ENCODE peak calls at places on chromosomes 12 and 14, in eight cellular contexts. One of them, this sample, is unnamed.
A peak's percentile ranks its signal among the peaks of the same experiment; 100 is the strongest.

GRCh38 chr12:4037747-4038312 is 164.6 kb upstream of the PARP11 start:
- DNase-seq in PC-3: peak; percentile 58
- DNase-seq in endothelial cell of umbilical vein: peak; percentile 39
- DNase-seq in suprapubic skin: no peak
- DNase-seq in mammary epithelial cell: peak; percentile 47
- DNase-seq in esophagus muscularis mucosa: no peak
- DNase-seq in heart right ventricle: peak; percentile 56
- DNase-seq in HCT116: no peak
- DNase-seq in this sample: no peak

GRCh38 chr14:24692382-24693352 is 58.7 kb upstream of the GZMB start:
- DNase-seq in PC-3: no peak
- DNase-seq in endothelial cell of umbilical vein: no peak
- DNase-seq in suprapubic skin: no peak
- DNase-seq in mammary epithelial cell: no peak
- DNase-seq in esophagus muscularis mucosa: peak; percentile 55
- DNase-seq in heart right ventricle: no peak
- DNase-seq in HCT116: no peak
- DNase-seq in this sample: no peak

GRCh38 chr14:54772451-54772881 is 130.2 kb downstream of the GCH1 start:
- DNase-seq in PC-3: peak; percentile 83
- DNase-seq in endothelial cell of umbilical vein: peak; percentile 40
- DNase-seq in suprapubic skin: no peak
- DNase-seq in mammary epithelial cell: no peak
- DNase-seq in esophagus muscularis mucosa: no peak
- DNase-seq in heart right ventricle: no peak
- DNase-seq in HCT116: no peak
- DNase-seq in this sample: no peak

GRCh38 chr14:50820786-50821185 is 10.2 kb downstream of the NIN start:
- DNase-seq in PC-3: no peak
- DNase-seq in endothelial cell of umbilical vein: no peak
- DNase-seq in suprapubic skin: no peak
- DNase-seq in mammary epithelial cell: no peak
- DNase-seq in esophagus muscularis mucosa: no peak
- DNase-seq in heart right ventricle: no peak
- DNase-seq in HCT116: no peak
- DNase-seq in this sample: no peak

GRCh38 chr14:44701563-44702263 is 194.6 kb upstream of the FSCB start:
- DNase-seq in PC-3: peak; percentile 72
- DNase-seq in endothelial cell of umbilical vein: no peak
- DNase-seq in suprapubic skin: no peak
- DNase-seq in mammary epithelial cell: no peak
- DNase-seq in esophagus muscularis mucosa: no peak
- DNase-seq in heart right ventricle: no peak
- DNase-seq in HCT116: no peak
- DNase-seq in this sample: no peak

GRCh38 chr14:24095196-24096068 is 1.3 kb downstream of the PCK2 start:
- DNase-seq in PC-3: no peak
- DNase-seq in endothelial cell of umbilical vein: peak; percentile 21
- DNase-seq in suprapubic skin: no peak
- DNase-seq in mammary epithelial cell: peak; percentile 23
- DNase-seq in esophagus muscularis mucosa: no peak
- DNase-seq in heart right ventricle: no peak
- DNase-seq in HCT116: no peak
- DNase-seq in this sample: no peak

GRCh38 chr12:15268927-15269552 is 47.8 kb upstream of the RERG start:
- DNase-seq in PC-3: peak; percentile 56
- DNase-seq in endothelial cell of umbilical vein: peak; percentile 61
- DNase-seq in suprapubic skin: no peak
- DNase-seq in mammary epithelial cell: peak; percentile 50
- DNase-seq in esophagus muscularis mucosa: no peak
- DNase-seq in heart right ventricle: peak; percentile 24
- DNase-seq in HCT116: peak; percentile 62
- DNase-seq in this sample: no peak

GRCh38 chr12:2752676-2753371 is 41.9 kb upstream of the FKBP4 start:
- DNase-seq in PC-3: peak; percentile 69
- DNase-seq in endothelial cell of umbilical vein: peak; percentile 69
- DNase-seq in suprapubic skin: no peak
- DNase-seq in mammary epithelial cell: peak; percentile 55
- DNase-seq in esophagus muscularis mucosa: peak; percentile 92
- DNase-seq in heart right ventricle: peak; percentile 82
- DNase-seq in HCT116: peak; percentile 16
- DNase-seq in this sample: peak; percentile 52

GRCh38 chr12:133201888-133202287 is 20.6 kb downstream of the ZNF268 start:
- DNase-seq in PC-3: no peak
- DNase-seq in endothelial cell of umbilical vein: no peak
- DNase-seq in suprapubic skin: no peak
- DNase-seq in mammary epithelial cell: no peak
- DNase-seq in esophagus muscularis mucosa: no peak
- DNase-seq in heart right ventricle: no peak
- DNase-seq in HCT116: no peak
- DNase-seq in this sample: no peak

GRCh38 chr12:133206390-133206789 is 25.1 kb downstream of the ZNF268 start:
- DNase-seq in PC-3: no peak
- DNase-seq in endothelial cell of umbilical vein: no peak
- DNase-seq in suprapubic skin: no peak
- DNase-seq in mammary epithelial cell: no peak
- DNase-seq in esophagus muscularis mucosa: no peak
- DNase-seq in heart right ventricle: no peak
- DNase-seq in HCT116: no peak
- DNase-seq in this sample: no peak

GRCh38 chr12:133204264-133204603 is 22.9 kb downstream of the ZNF268 start:
- DNase-seq in PC-3: no peak
- DNase-seq in endothelial cell of umbilical vein: no peak
- DNase-seq in suprapubic skin: no peak
- DNase-seq in mammary epithelial cell: no peak
- DNase-seq in esophagus muscularis mucosa: no peak
- DNase-seq in heart right ventricle: no peak
- DNase-seq in HCT116: no peak
- DNase-seq in this sample: no peak

GRCh38 chr12:133203344-133204263 is 22.3 kb downstream of the ZNF268 start:
- DNase-seq in PC-3: no peak
- DNase-seq in endothelial cell of umbilical vein: no peak
- DNase-seq in suprapubic skin: no peak
- DNase-seq in mammary epithelial cell: no peak
- DNase-seq in esophagus muscularis mucosa: no peak
- DNase-seq in heart right ventricle: no peak
- DNase-seq in HCT116: no peak
- DNase-seq in this sample: no peak

GRCh38 chr12:133202493-133203343 is 21.4 kb downstream of the ZNF268 start:
- DNase-seq in PC-3: no peak
- DNase-seq in endothelial cell of umbilical vein: no peak
- DNase-seq in suprapubic skin: no peak
- DNase-seq in mammary epithelial cell: no peak
- DNase-seq in esophagus muscularis mucosa: no peak
- DNase-seq in heart right ventricle: no peak
- DNase-seq in HCT116: no peak
- DNase-seq in this sample: no peak
- H3K4me3 ChIP-seq in PC-3: no peak overlapping the region
- H3K4me3 ChIP-seq in endothelial cell of umbilical vein: no peak overlapping the region
- H3K4me3 ChIP-seq in suprapubic skin: no peak overlapping the region
- H3K4me3 ChIP-seq in mammary epithelial cell: no peak overlapping the region
- H3K4me3 ChIP-seq in esophagus muscularis mucosa: no peak overlapping the region
- H3K4me3 ChIP-seq in heart right ventricle: no peak overlapping the region
- H3K4me3 ChIP-seq in HCT116: no peak overlapping the region
- H3K4me3 ChIP-seq in this sample: no peak overlapping the region

GRCh38 chr14:34931206-34931605 is 51.6 kb upstream of the SRP54 start:
- DNase-seq in PC-3: peak; percentile 71
- DNase-seq in endothelial cell of umbilical vein: peak; percentile 83
- DNase-seq in suprapubic skin: no peak
- DNase-seq in mammary epithelial cell: peak; percentile 8
- DNase-seq in esophagus muscularis mucosa: no peak
- DNase-seq in heart right ventricle: no peak
- DNase-seq in HCT116: no peak
- DNase-seq in this sample: no peak

GRCh38 chr14:34926552-34926951 is 51.4 kb upstream of the BAZ1A start:
- DNase-seq in PC-3: peak; percentile 14
- DNase-seq in endothelial cell of umbilical vein: peak; percentile 60
- DNase-seq in suprapubic skin: no peak
- DNase-seq in mammary epithelial cell: no peak
- DNase-seq in esophagus muscularis mucosa: no peak
- DNase-seq in heart right ventricle: no peak
- DNase-seq in HCT116: no peak
- DNase-seq in this sample: no peak

GRCh38 chr14:34933301-34933700 is 49.5 kb upstream of the SRP54 start:
- DNase-seq in PC-3: no peak
- DNase-seq in endothelial cell of umbilical vein: no peak
- DNase-seq in suprapubic skin: no peak
- DNase-seq in mammary epithelial cell: no peak
- DNase-seq in esophagus muscularis mucosa: no peak
- DNase-seq in heart right ventricle: no peak
- DNase-seq in HCT116: no peak
- DNase-seq in this sample: no peak

GRCh38 chr14:34935552-34935951 is 47.2 kb upstream of the SRP54 start:
- DNase-seq in PC-3: no peak
- DNase-seq in endothelial cell of umbilical vein: peak; percentile 4
- DNase-seq in suprapubic skin: no peak
- DNase-seq in mammary epithelial cell: no peak
- DNase-seq in esophagus muscularis mucosa: no peak
- DNase-seq in heart right ventricle: no peak
- DNase-seq in HCT116: no peak
- DNase-seq in this sample: no peak

GRCh38 chr14:34930591-34931069 is 52.2 kb upstream of the SRP54 start:
- DNase-seq in PC-3: no peak
- DNase-seq in endothelial cell of umbilical vein: peak; percentile 29
- DNase-seq in suprapubic skin: no peak
- DNase-seq in mammary epithelial cell: no peak
- DNase-seq in esophagus muscularis mucosa: no peak
- DNase-seq in heart right ventricle: no peak
- DNase-seq in HCT116: no peak
- DNase-seq in this sample: no peak
- H3K27ac ChIP-seq in PC-3: peak overlapping the region; percentile 10
- H3K27ac ChIP-seq in endothelial cell of umbilical vein: peak overlapping the region; percentile 7
- H3K27ac ChIP-seq in suprapubic skin: peak overlapping the region; percentile 14
- H3K27ac ChIP-seq in mammary epithelial cell: no peak overlapping the region
- H3K27ac ChIP-seq in esophagus muscularis mucosa: no peak overlapping the region
- H3K27ac ChIP-seq in heart right ventricle: no peak overlapping the region
- H3K27ac ChIP-seq in HCT116: no peak overlapping the region
- H3K27ac ChIP-seq in this sample: no peak overlapping the region

GRCh38 chr12:123384318-123384993 is 524 bp downstream of the KMT5A start:
- DNase-seq in PC-3: peak; percentile 11
- DNase-seq in endothelial cell of umbilical vein: peak; percentile 36
- DNase-seq in suprapubic skin: no peak
- DNase-seq in mammary epithelial cell: peak; percentile 43
- DNase-seq in esophagus muscularis mucosa: no peak
- DNase-seq in heart right ventricle: no peak
- DNase-seq in HCT116: no peak
- DNase-seq in this sample: no peak

GRCh38 chr12:123388218-123388947 is 4.5 kb downstream of the KMT5A start:
- DNase-seq in PC-3: peak; percentile 76
- DNase-seq in endothelial cell of umbilical vein: peak; percentile 61
- DNase-seq in suprapubic skin: peak; percentile 84
- DNase-seq in mammary epithelial cell: peak; percentile 62
- DNase-seq in esophagus muscularis mucosa: peak; percentile 94
- DNase-seq in heart right ventricle: peak; percentile 87
- DNase-seq in HCT116: no peak
- DNase-seq in this sample: peak; percentile 59

GRCh38 chr12:123382684-123383083 is 1.2 kb upstream of the KMT5A start:
- DNase-seq in PC-3: no peak
- DNase-seq in endothelial cell of umbilical vein: no peak
- DNase-seq in suprapubic skin: no peak
- DNase-seq in mammary epithelial cell: no peak
- DNase-seq in esophagus muscularis mucosa: no peak
- DNase-seq in heart right ventricle: no peak
- DNase-seq in HCT116: no peak
- DNase-seq in this sample: no peak

GRCh38 chr12:123387508-123388217 is 3.7 kb downstream of the KMT5A start:
- DNase-seq in PC-3: no peak
- DNase-seq in endothelial cell of umbilical vein: peak; percentile 12
- DNase-seq in suprapubic skin: no peak
- DNase-seq in mammary epithelial cell: no peak
- DNase-seq in esophagus muscularis mucosa: no peak
- DNase-seq in heart right ventricle: no peak
- DNase-seq in HCT116: no peak
- DNase-seq in this sample: no peak

GRCh38 chr12:123384994-123385376 is 1.1 kb downstream of the KMT5A start:
- DNase-seq in PC-3: peak; percentile 68
- DNase-seq in endothelial cell of umbilical vein: peak; percentile 9
- DNase-seq in suprapubic skin: no peak
- DNase-seq in mammary epithelial cell: peak; percentile 47
- DNase-seq in esophagus muscularis mucosa: no peak
- DNase-seq in heart right ventricle: no peak
- DNase-seq in HCT116: no peak
- DNase-seq in this sample: no peak
- TF ChIP-seq CTCF in PC-3: no peak
- TF ChIP-seq CTCF in endothelial cell of umbilical vein: no peak
- TF ChIP-seq CTCF in suprapubic skin: no peak
- TF ChIP-seq CTCF in mammary epithelial cell: no peak
- TF ChIP-seq CTCF in esophagus muscularis mucosa: no peak
- TF ChIP-seq CTCF in heart right ventricle: no peak
- TF ChIP-seq CTCF in HCT116: no peak
- TF ChIP-seq CTCF in this sample: no peak

GRCh38 chr12:113185180-113186032 is at the start of the genes DDX54 and RITA1:
- DNase-seq in PC-3: peak; percentile 73
- DNase-seq in endothelial cell of umbilical vein: peak; percentile 76
- DNase-seq in suprapubic skin: peak; percentile 88
- DNase-seq in mammary epithelial cell: peak; percentile 77
- DNase-seq in esophagus muscularis mucosa: peak; percentile 94
- DNase-seq in heart right ventricle: peak; percentile 84
- DNase-seq in HCT116: peak; percentile 78
- DNase-seq in this sample: peak; percentile 66

GRCh38 chr12:113184900-113185179 is 438 bp downstream of the DDX54 start:
- DNase-seq in PC-3: peak; percentile 89
- DNase-seq in endothelial cell of umbilical vein: peak; percentile 93
- DNase-seq in suprapubic skin: peak; percentile 95
- DNase-seq in mammary epithelial cell: peak; percentile 89
- DNase-seq in esophagus muscularis mucosa: peak; percentile 97
- DNase-seq in heart right ventricle: peak; percentile 88
- DNase-seq in HCT116: peak; percentile 76
- DNase-seq in this sample: peak; percentile 88

GRCh38 chr12:113187588-113187987 is 2.1 kb downstream of the RITA1 start:
- DNase-seq in PC-3: no peak
- DNase-seq in endothelial cell of umbilical vein: no peak
- DNase-seq in suprapubic skin: no peak
- DNase-seq in mammary epithelial cell: no peak
- DNase-seq in esophagus muscularis mucosa: no peak
- DNase-seq in heart right ventricle: no peak
- DNase-seq in HCT116: no peak
- DNase-seq in this sample: no peak

GRCh38 chr12:113186033-113186365 is 478 bp downstream of the RITA1 start:
- DNase-seq in PC-3: peak; percentile 44
- DNase-seq in endothelial cell of umbilical vein: no peak
- DNase-seq in suprapubic skin: no peak
- DNase-seq in mammary epithelial cell: no peak
- DNase-seq in esophagus muscularis mucosa: no peak
- DNase-seq in heart right ventricle: no peak
- DNase-seq in HCT116: no peak
- DNase-seq in this sample: no peak

DNA sequence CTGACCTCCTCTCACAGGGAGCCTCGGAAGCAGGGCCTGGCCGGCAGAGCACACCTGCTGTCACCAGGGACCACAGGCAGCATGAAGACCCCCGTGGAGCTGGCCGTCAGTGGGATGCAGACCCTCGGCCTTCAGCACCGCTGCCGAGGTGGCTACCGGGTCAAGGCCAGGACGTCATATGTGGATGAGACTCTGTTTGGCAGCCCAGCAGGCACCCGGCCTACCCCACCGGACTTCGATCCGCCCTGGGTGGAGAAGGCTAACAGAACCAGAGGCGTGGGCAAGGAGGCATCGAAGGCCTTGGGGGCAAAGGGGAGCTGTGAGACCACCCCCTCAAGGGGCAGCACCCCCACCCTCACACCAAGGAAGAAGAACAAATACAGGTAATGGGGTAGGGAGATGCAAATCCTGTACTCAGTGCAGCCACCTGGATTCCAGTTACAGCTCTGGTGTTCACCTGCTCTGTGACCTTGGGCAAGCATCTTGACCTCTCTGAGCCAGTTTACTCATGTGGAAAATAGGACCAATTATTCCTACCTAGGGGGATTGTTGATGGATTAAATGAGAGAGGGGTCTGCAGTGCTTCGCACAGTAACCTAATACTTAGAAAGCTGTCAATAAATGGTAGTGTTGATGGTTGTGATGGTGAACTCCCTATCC is 1.3 kb downstream of the RITA1 start:
- DNase-seq in PC-3: no peak
- DNase-seq in endothelial cell of umbilical vein: no peak
- DNase-seq in suprapubic skin: no peak
- DNase-seq in mammary epithelial cell: no peak
- DNase-seq in esophagus muscularis mucosa: no peak
- DNase-seq in heart right ventricle: no peak
- DNase-seq in HCT116: no peak
- DNase-seq in this sample: no peak
- H3K4me3 ChIP-seq in PC-3: peak overlapping the region; percentile 95
- H3K4me3 ChIP-seq in endothelial cell of umbilical vein: no peak overlapping the region
- H3K4me3 ChIP-seq in suprapubic skin: peak overlapping the region; percentile 99
- H3K4me3 ChIP-seq in mammary epithelial cell: no peak overlapping the region
- H3K4me3 ChIP-seq in esophagus muscularis mucosa: peak overlapping the region; percentile 98
- H3K4me3 ChIP-seq in heart right ventricle: no peak overlapping the region
- H3K4me3 ChIP-seq in HCT116: peak overlapping the region; percentile 89
- H3K4me3 ChIP-seq in this sample: peak overlapping the region; percentile 100